ENCODE peak calls at places on chromosomes 2 and 18, in five cellular contexts. O, P, I, T and E are unnamed samples.

GRCh38 chr2:165113414-165113813 is 90.4 kb downstream of the SCN3A start:
- DNase-seq in O (no peak), T (no peak), I (no peak), P (no peak), E (no peak)

GRCh38 chr2:202157211-202157985 is 81.0 kb downstream of the SUMO1 start:
- DNase-seq in P (no peak), I (no peak), T (no peak), O (no peak), E (no peak)

GRCh38 chr2:158578703-158579330 is 122.1 kb downstream of the PKP4 start:
- DNase-seq in I (no peak), O (no peak), P (no peak), T (no peak), E (no peak)

GRCh38 chr2:233248999-233249398 is 2.5 kb upstream of the ATG16L1 start:
- DNase-seq in I (no peak), O (no peak), T (no peak), P (no peak), E (no peak)

GRCh38 chr2:202378001-202378400 is 1.9 kb downstream of the BMPR2 start:
- DNase-seq in T (no peak), O (no peak), I (no peak), P (no peak), E (no peak)

GRCh38 chr2:163667064-163667887 is 68.5 kb downstream of the FIGN start:
- DNase-seq in I (no peak), P (peak; percentile 89), O (no peak), T (no peak), E (no peak)

GRCh38 chr2:1451451-1451850 is 38.2 kb downstream of the TPO start:
- DNase-seq in T (no peak), P (no peak), I (no peak), O (no peak), E (no peak)

GRCh38 chr2:241049739-241050623 is 51.6 kb downstream of the SNED1 start:
- DNase-seq in P (no peak), O (peak; percentile 6), T (peak; percentile 45), I (no peak), E (no peak)

GRCh38 chr2:160036736-160037135 is 25.7 kb downstream of the PLA2R1 start:
- DNase-seq in P (no peak), T (no peak), I (no peak), O (no peak), E (no peak)

GRCh38 chr2:60533114-60534033 is 20.1 kb downstream of the BCL11A start:
- DNase-seq in O (no peak), P (no peak), T (no peak), I (no peak), E (no peak)

GRCh38 chr2:6945821-6946220 is 28.6 kb downstream of the RNF144A start:
- DNase-seq in T (no peak), I (no peak), O (no peak), P (no peak), E (no peak)

GRCh38 chr2:37323176-37323575 is 1.5 kb downstream of the PRKD3 start:
- DNase-seq in I (no peak), P (no peak), T (no peak), O (no peak), E (no peak)

GRCh38 chr2:151410485-151410833 is 757 bp downstream of the RIF1 start:
- DNase-seq in P (peak; percentile 48), O (no peak), I (no peak), T (no peak), E (no peak)

GRCh38 chr2:105721991-105722511 is 22.7 kb upstream of the NCK2 start:
- DNase-seq in I (no peak), O (no peak), P (no peak), T (no peak), E (no peak)

GRCh38 chr18:3814840-3815239 is 364.9 kb downstream of the TGIF1 start:
- DNase-seq in I (no peak), O (no peak), P (no peak), T (no peak), E (no peak)

GRCh38 chr2:223944166-223944703 is 900 bp downstream of the WDFY1 start:
- DNase-seq in O (peak; percentile 51), P (peak; percentile 41), I (no peak), T (peak; percentile 73), E (no peak)

GRCh38 chr2:189576361-189576760 is 4.2 kb downstream of the SLC40A1 start:
- DNase-seq in O (no peak), T (no peak), I (no peak), P (no peak), E (peak; percentile 60)

GRCh38 chr2:217919781-217920351 is 82.9 kb downstream of the TNS1 start:
- DNase-seq in I (no peak), O (no peak), T (no peak), P (peak; percentile 32), E (no peak)

GRCh38 chr2:88673363-88673762 is 18.1 kb upstream of the RPIA start:
- DNase-seq in O (no peak), I (no peak), P (no peak), T (no peak), E (no peak)

GRCh38 chr2:234823196-234823876 is 128.5 kb upstream of the SH3BP4 start:
- DNase-seq in I (no peak), O (no peak), P (no peak), T (no peak), E (no peak)

GRCh38 chr2:10452334-10452733 is 4.2 kb upstream of the ODC1 start:
- DNase-seq in T (peak; percentile 66), O (peak; percentile 82), P (peak; percentile 95), I (no peak), E (no peak)

GRCh38 chr2:152047826-152048476 is 50.9 kb downstream of the CACNB4 start:
- DNase-seq in T (no peak), I (no peak), O (no peak), P (no peak), E (no peak)

GRCh38 chr2:18684202-18685040 is 95.1 kb upstream of the NT5C1B start:
- DNase-seq in O (peak; percentile 13), P (no peak), T (peak; percentile 47), I (no peak), E (no peak)

GRCh38 chr2:189178007-189178406 is 1.6 kb downstream of the COL5A2 start:
- DNase-seq in O (no peak), T (no peak), P (peak; percentile 32), I (no peak), E (no peak)

GRCh38 chr2:213104089-213104902 is 47.1 kb downstream of the IKZF2 start:
- DNase-seq in O (no peak), T (no peak), I (no peak), P (no peak), E (peak; percentile 29)

GRCh38 chr2:48332286-48332685 is 197.7 kb upstream of the STON1 start:
- DNase-seq in I (no peak), P (no peak), T (no peak), O (no peak), E (no peak)

GRCh38 chr18:55287146-55287806 is 300.7 kb downstream of the TCF4 start:
- DNase-seq in P (no peak), I (no peak), T (no peak), O (no peak), E (peak; percentile 40)

GRCh38 chr2:83368916-83369315 is 1090.2 kb downstream of the SUCLG1 start:
- DNase-seq in O (no peak), I (no peak), T (no peak), P (no peak), E (no peak)

GRCh38 chr2:230847883-230848388 is 16.8 kb upstream of the ITM2C start:
- DNase-seq in O (peak; percentile 95), T (peak; percentile 93), P (peak; percentile 83), I (no peak), E (peak; percentile 31)

GRCh38 chr2:217256261-217256660 is 396.4 kb upstream of the TNP1 start:
- DNase-seq in P (no peak), I (no peak), O (no peak), T (no peak), E (no peak)

GRCh38 chr2:3267869-3268704 is 109.5 kb downstream of the EIPR1 start:
- DNase-seq in I (peak; percentile 64), O (no peak), T (peak; percentile 40), P (no peak), E (no peak)

GRCh38 chr2:32775954-32776353 is 148.1 kb downstream of the TTC27 start:
- DNase-seq in T (no peak), O (no peak), P (no peak), I (no peak), E (no peak)

GRCh38 chr18:74951165-74951760 is 257.7 kb downstream of the PTGR3 start:
- DNase-seq in P (peak; percentile 69), I (no peak), O (peak; percentile 45), T (no peak), E (no peak)

GRCh38 chr2:157185828-157186227 is 71.7 kb upstream of the GALNT5 start:
- DNase-seq in I (no peak), O (no peak), T (no peak), P (no peak), E (no peak)

GRCh38 chr2:74491671-74492544 is 7.5 kb downstream of the LBX2 start:
- DNase-seq in T (no peak), O (no peak), I (no peak), P (no peak), E (no peak)

GRCh38 chr18:21741511-21742322 is 1.1 kb downstream of the MIB1 start:
- DNase-seq in O (peak; percentile 40), P (peak; percentile 4), T (peak; percentile 59), I (peak; percentile 84), E (no peak)

GRCh38 chr2:218075975-218076811 is 7.1 kb downstream of the RUFY4 start:
- DNase-seq in I (no peak), P (no peak), T (no peak), O (no peak), E (no peak)

GRCh38 chr2:170222298-170222697 is 44.4 kb downstream of the MYO3B start:
- DNase-seq in O (no peak), T (no peak), I (no peak), P (no peak), E (no peak)

GRCh38 chr2:45643095-45643494 is 8.4 kb upstream of the PRKCE start:
- DNase-seq in O (no peak), T (peak; percentile 52), P (no peak), I (no peak), E (no peak)
- H3K27ac ChIP-seq in O (no peak overlapping the region), T (no peak overlapping the region), P (peak overlapping the region; percentile 89), I (no peak overlapping the region), E (no peak overlapping the region)

DNA sequence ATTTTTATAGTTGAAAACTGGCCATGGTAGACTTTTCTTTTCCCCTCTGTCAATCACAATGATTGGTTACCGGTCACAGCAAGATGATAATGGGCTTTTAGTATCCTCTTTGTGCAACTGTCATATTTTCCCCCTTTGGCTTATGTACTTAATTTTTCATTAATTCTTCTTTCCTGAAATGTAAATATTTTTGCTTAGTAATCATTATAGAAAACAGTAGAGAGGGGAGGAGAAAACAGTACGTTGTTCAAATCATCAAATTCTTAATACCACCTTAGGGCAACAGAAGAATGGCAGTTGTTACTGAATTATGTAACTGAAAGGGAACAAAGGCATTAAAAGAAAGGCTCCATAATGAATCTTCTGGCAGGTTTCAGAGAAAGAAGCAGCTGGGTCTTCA is 699.0 kb downstream of the METTL4 start:
- DNase-seq in P (no peak), O (no peak), I (no peak), T (no peak), E (no peak)
- H3K27ac ChIP-seq in P (no peak overlapping the region), O (no peak overlapping the region), I (no peak overlapping the region), T (no peak overlapping the region), E (no peak overlapping the region)

GRCh38 chr2:86563650-86564061 is 413 bp upstream of the CHMP3 start:
- DNase-seq in P (no peak), T (no peak), O (no peak), I (no peak), E (no peak)
- H3K27ac ChIP-seq in P (peak overlapping the region; percentile 94), T (peak overlapping the region; percentile 95), O (peak overlapping the region; percentile 97), I (peak overlapping the region; percentile 100), E (peak overlapping the region; percentile 99)

GRCh38 chr2:54561795-54562592 is 105.9 kb downstream of the SPTBN1 start:
- DNase-seq in I (no peak), O (no peak), T (no peak), P (no peak), E (no peak)
- H3K27ac ChIP-seq in I (peak overlapping the region; percentile 23), O (peak overlapping the region; percentile 1), T (peak overlapping the region; percentile 12), P (peak overlapping the region; percentile 16), E (peak overlapping the region; percentile 11)

GRCh38 chr2:203626952-203627681 is 79.3 kb upstream of the CD28 start:
- DNase-seq in I (no peak), P (no peak), T (no peak), O (no peak), E (no peak)
- H3K27ac ChIP-seq in I (peak overlapping the region; percentile 65), P (no peak overlapping the region), T (peak overlapping the region; percentile 36), O (peak overlapping the region; percentile 57), E (no peak overlapping the region)